ENCODE peak calls at places on chromosome 12, in seven cellular contexts. I is adrenal gland; S is HepG2; B is omental fat pad; G is heart left ventricle; L is activated CD8-positive, alpha-beta T cell treated with anti-CD3 and anti-CD28 coated beads for 36 hours; T is CD4-positive, alpha-beta T cell. H is an unnamed sample.
A peak's percentile ranks its signal among the peaks of the same experiment; 100 is the strongest.

GRCh38 chr12:92110083-92110640 is 35.5 kb downstream of the BTG1 start:
- DNase-seq in T (no peak), I (no peak), G (no peak), B (no peak), S (no peak), L (no peak), H (no peak)

GRCh38 chr12:78177298-78177697 is 346.6 kb downstream of the NAV3 start:
- DNase-seq in L (no peak), I (no peak), S (no peak), T (no peak), B (no peak), G (no peak), H (no peak)

GRCh38 chr12:49121047-49121696 is 10.0 kb downstream of the TUBA1B start:
- DNase-seq in T (no peak), B (no peak), S (peak; percentile 79), I (peak; percentile 64), L (no peak), G (peak; percentile 47), H (no peak)

GRCh38 chr12:131737485-131737827 is 26.6 kb downstream of the SFSWAP start:
- DNase-seq in I (no peak), S (no peak), G (no peak), L (no peak), T (no peak), B (no peak), H (no peak)

GRCh38 chr12:124629799-124630198 is 62.4 kb upstream of the NCOR2 start:
- DNase-seq in G (no peak), T (no peak), I (no peak), B (no peak), L (no peak), S (no peak), H (no peak)

GRCh38 chr12:76135456-76135855 is 51.0 kb upstream of the NAP1L1 start:
- DNase-seq in S (no peak), B (no peak), L (no peak), G (no peak), T (no peak), I (no peak), H (no peak)

GRCh38 chr12:101480849-101481248 is 5.7 kb downstream of the SPIC start:
- DNase-seq in G (no peak), L (no peak), B (no peak), I (no peak), T (no peak), S (no peak), H (no peak)

GRCh38 chr12:128864516-128865186 is 11.4 kb downstream of the GLT1D1 start:
- DNase-seq in B (no peak), L (no peak), S (no peak), I (no peak), G (peak; percentile 68), T (no peak), H (no peak)

GRCh38 chr12:7638064-7638763 is 27.5 kb downstream of the APOBEC1 start:
- DNase-seq in G (no peak), B (no peak), T (no peak), I (no peak), S (no peak), L (no peak), H (no peak)

GRCh38 chr12:88646824-88647223 is 66.6 kb upstream of the KITLG start:
- DNase-seq in T (no peak), I (no peak), L (no peak), S (no peak), G (no peak), B (no peak), H (no peak)

GRCh38 chr12:76038176-76038575 is 6.6 kb upstream of the PHLDA1 start:
- DNase-seq in G (no peak), I (no peak), T (no peak), L (no peak), S (no peak), B (no peak), H (no peak)

GRCh38 chr12:98465950-98466349 is 49.4 kb upstream of the TMPO start:
- DNase-seq in T (no peak), S (no peak), B (no peak), G (no peak), I (no peak), L (no peak), H (no peak)

GRCh38 chr12:62995097-62995496 is 60.1 kb upstream of the PPM1H start:
- DNase-seq in T (no peak), L (no peak), I (no peak), B (no peak), S (no peak), G (no peak), H (no peak)

GRCh38 chr12:117359029-117359845 is 2.2 kb downstream of the NOS1 start:
- DNase-seq in S (no peak), B (no peak), I (no peak), L (no peak), T (no peak), G (no peak), H (no peak)

GRCh38 chr12:74689071-74689655 is 151.5 kb downstream of the ATXN7L3B start:
- DNase-seq in B (no peak), S (peak; percentile 20), I (no peak), T (no peak), G (no peak), L (no peak), H (no peak)

GRCh38 chr12:48852734-48853168 is 788 bp upstream of the DDX23 start:
- DNase-seq in T (no peak), B (no peak), I (no peak), L (no peak), S (peak; percentile 34), G (no peak), H (no peak)

GRCh38 chr12:20415641-20416040 is 47.3 kb downstream of the PDE3A start:
- DNase-seq in T (no peak), G (peak; percentile 42), S (no peak), B (no peak), I (no peak), L (no peak), H (no peak)

GRCh38 chr12:11545438-11546330 is 103.8 kb upstream of the ETV6 start:
- DNase-seq in G (no peak), S (no peak), I (no peak), T (peak; percentile 23), L (peak; percentile 68), B (no peak), H (peak; percentile 78)

GRCh38 chr12:124947013-124947412 is 32.6 kb upstream of the UBC start:
- DNase-seq in T (no peak), I (no peak), S (no peak), G (no peak), B (no peak), L (no peak), H (no peak)

GRCh38 chr12:86914716-86915115 is 658.5 kb upstream of the MGAT4C start:
- DNase-seq in S (peak; percentile 1), G (no peak), L (no peak), B (no peak), T (no peak), I (no peak), H (peak; percentile 29)
- TF ChIP-seq CTCF in S (no peak), G (peak; percentile 27), L (no peak), B (no peak), T (no peak), I (no peak), H (peak; percentile 52)

DNA sequence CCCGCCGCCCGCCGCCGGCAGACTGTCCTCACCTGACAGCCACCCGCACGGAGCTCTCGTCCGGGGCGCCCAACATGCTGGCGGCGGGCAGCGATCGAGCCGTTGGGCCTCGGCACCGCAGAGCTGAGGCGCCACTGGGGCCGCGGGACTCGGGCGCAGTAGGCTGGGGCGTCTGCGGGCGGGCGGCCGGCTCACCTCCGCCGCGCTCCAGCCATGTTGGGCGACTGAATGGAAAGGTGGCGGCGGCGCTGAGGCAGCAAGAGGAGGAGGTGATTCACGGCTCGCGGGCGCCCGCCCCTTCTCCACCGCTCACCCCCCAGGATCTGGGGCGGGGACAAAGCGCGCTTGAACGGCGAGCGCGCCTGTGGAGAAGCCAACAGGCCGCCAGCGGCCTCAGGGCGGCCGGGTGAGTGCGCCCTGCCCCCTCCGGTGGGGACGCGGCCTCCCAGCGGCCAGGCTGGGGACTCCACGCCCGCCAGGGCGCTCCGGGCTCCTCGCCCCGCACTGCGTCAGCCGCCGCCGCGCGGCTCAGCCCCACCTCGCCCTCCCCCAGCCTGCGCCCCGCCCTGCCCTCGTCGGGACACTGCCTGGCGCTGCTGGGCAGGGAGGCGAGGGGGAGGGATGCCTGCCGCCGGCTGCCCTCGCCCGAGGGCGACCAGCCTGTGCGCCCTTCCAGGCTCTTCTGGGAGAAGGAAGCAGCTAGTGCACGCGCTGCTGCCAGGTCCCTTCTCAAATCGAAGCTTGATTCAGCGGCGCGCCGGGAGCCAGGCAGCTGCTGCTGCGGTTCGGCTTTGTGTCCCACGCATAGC is at the start of gene KIF21A:
- DNase-seq in L (peak; percentile 91), S (peak; percentile 88), G (peak; percentile 93), I (peak; percentile 92), T (peak; percentile 75), B (peak; percentile 66), H (peak; percentile 90)
- TF ChIP-seq CTCF in L (peak; percentile 67), S (peak; percentile 58), G (peak; percentile 59), I (peak; percentile 82), T (peak; percentile 57), B (no peak), H (peak; percentile 59)

GRCh38 chr12:80625901-80626300 is 81.5 kb upstream of the MYF6 start:
- DNase-seq in I (no peak), G (no peak), B (no peak), T (no peak), S (no peak), L (no peak), H (no peak)

GRCh38 chr12:80624986-80625530 is 82.4 kb upstream of the MYF6 start:
- DNase-seq in S (no peak), L (no peak), I (no peak), B (no peak), T (no peak), G (no peak), H (no peak)

GRCh38 chr12:80617733-80618132 is 89.7 kb upstream of the MYF6 start:
- DNase-seq in S (no peak), T (no peak), B (no peak), I (no peak), G (no peak), L (no peak), H (no peak)

GRCh38 chr12:80620281-80620680 is 87.2 kb upstream of the MYF6 start:
- DNase-seq in G (no peak), B (no peak), I (no peak), T (no peak), L (no peak), S (no peak), H (no peak)

DNA sequence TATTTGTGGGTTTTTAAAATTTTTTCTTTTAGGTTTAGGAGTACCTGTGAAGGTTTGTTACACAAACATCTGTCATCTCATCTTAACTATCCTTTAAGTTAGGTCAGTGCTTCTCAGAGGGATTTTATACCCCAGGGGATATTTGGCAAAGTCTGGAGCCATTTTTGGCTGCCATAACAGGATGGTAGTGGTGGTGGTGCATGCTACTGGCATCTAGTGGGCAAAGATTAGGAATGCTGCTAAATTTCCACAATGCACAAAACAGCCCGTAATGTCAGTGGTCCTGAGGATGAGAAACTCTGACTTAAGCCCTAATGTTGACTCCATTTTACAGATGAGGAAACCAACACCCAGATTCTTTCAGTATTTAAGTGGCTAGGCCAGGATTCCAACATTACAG is 85.2 kb upstream of the MYF6 start:
- DNase-seq in B (no peak), L (no peak), G (no peak), I (no peak), S (no peak), T (no peak), H (no peak)
- TF ChIP-seq CTCF in B (no peak), L (no peak), G (no peak), I (no peak), S (no peak), T (no peak), H (no peak)

DNA sequence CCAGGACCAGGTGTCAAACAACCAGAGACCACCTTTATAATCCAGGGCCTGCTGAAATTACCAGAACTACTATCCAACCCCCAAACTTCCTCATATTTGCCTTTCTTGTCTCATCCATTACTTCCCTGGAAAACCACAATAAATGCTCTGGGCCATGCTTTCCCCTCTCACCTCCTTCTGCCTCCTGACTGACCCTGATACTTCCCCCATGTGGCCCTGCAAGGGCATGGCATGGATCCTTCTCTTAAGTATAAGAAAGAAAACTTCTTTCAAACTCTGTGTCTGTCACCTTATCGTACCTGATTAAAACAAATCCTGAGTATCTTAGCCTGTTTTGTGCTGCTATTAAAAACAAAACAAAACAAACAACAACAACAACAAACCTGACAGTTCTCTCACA is 44.7 kb upstream of the CRACR2A start:
- DNase-seq in S (no peak), I (no peak), G (no peak), T (no peak), L (no peak), B (no peak), H (no peak)
- TF ChIP-seq CTCF in S (no peak), I (no peak), G (no peak), T (no peak), L (no peak), B (no peak), H (no peak)

H was measured in GM13977.